ENCODE peak calls at places on chromosomes 1 and 21, in four cellular contexts. N is HS-27A; J is stimulated activated CD4-positive, alpha-beta T cell treated with anti-CD3 and anti-CD28 coated beads, Interleukin-15, amount 100 ng/mL, for 1 hour; X is iris pigment epithelial cell. G is an unnamed sample.

GRCh38 chr1:182280521-182280920 is 111.1 kb downstream of the GLUL start:
- DNase-seq in J (no peak), X (no peak), N (no peak), G (no peak)

GRCh38 chr1:53415432-53415831 is 43.8 kb upstream of the DMRTB1 start:
- DNase-seq in N (no peak), J (no peak), X (no peak), G (no peak)

GRCh38 chr1:218779341-218779831 is 394.3 kb upstream of the LYPLAL1 start:
- DNase-seq in J (no peak), X (peak; percentile 32), N (no peak), G (no peak)

GRCh38 chr1:205250699-205251098 is 23.0 kb downstream of the TMCC2 start:
- DNase-seq in J (no peak), N (no peak), X (no peak), G (no peak)

GRCh38 chr1:245946905-245947304 is 560.2 kb downstream of the SMYD3 start:
- DNase-seq in X (no peak), J (no peak), N (no peak), G (no peak)

GRCh38 chr21:42058631-42059111 is 12.4 kb upstream of the UMODL1 start:
- DNase-seq in X (no peak), N (no peak), J (no peak), G (no peak)

GRCh38 chr1:175673236-175674150 is 69.9 kb downstream of the TNR start:
- DNase-seq in J (no peak), N (no peak), X (peak; percentile 33), G (no peak)

GRCh38 chr1:230867119-230867902 is 1.0 kb downstream of the C1orf198 start:
- DNase-seq in N (no peak), X (no peak), J (no peak), G (no peak)

GRCh38 chr1:189752461-189752860 is 725.2 kb downstream of the BRINP3 start:
- DNase-seq in J (no peak), X (peak; percentile 36), N (no peak), G (no peak)

GRCh38 chr21:32585042-32585710 is at the start of gene TCP10L:
- DNase-seq in X (no peak), J (no peak), N (no peak), G (no peak)

GRCh38 chr1:74811421-74812179 is 78.6 kb downstream of the TYW3 start:
- DNase-seq in N (no peak), X (no peak), J (no peak), G (no peak)

GRCh38 chr21:25573409-25574206 is 33.7 kb downstream of the MRPL39 start:
- DNase-seq in N (peak; percentile 84), J (no peak), X (peak; percentile 96), G (peak; percentile 69)

GRCh38 chr1:101131239-101131924 is 105.4 kb upstream of the S1PR1 start:
- DNase-seq in J (no peak), X (no peak), N (no peak), G (no peak)

G was measured in T1000.